ENCODE peak calls at places on chromosomes 5 and 9, in four cellular contexts. One of them, this sample, is unnamed.

GRCh38 chr9:130111805-130112204 is 58.1 kb downstream of the GPR107 start:
- DNase-seq in neuronal stem cell: no peak
- DNase-seq in T-helper 1 cell: no peak
- DNase-seq in activated T-cell treated with anti-CD3 and anti-CD28 coated beads, Interleukin-2, amount 50 U/mL, for 4 hours: no peak
- DNase-seq in this sample: no peak

GRCh38 chr5:174323878-174324281 is 278.4 kb downstream of the NSG2 start:
- DNase-seq in T-helper 1 cell: no peak
- DNase-seq in neuronal stem cell: peak
- DNase-seq in activated T-cell treated with anti-CD3 and anti-CD28 coated beads, Interleukin-2, amount 50 U/mL, for 4 hours: no peak
- DNase-seq in this sample: no peak

GRCh38 chr5:146560205-146560812 is 44.3 kb upstream of the GPR151 start:
- DNase-seq in neuronal stem cell: no peak
- DNase-seq in T-helper 1 cell: no peak
- DNase-seq in activated T-cell treated with anti-CD3 and anti-CD28 coated beads, Interleukin-2, amount 50 U/mL, for 4 hours: no peak
- DNase-seq in this sample: no peak

GRCh38 chr9:136238342-136238732 is 7.3 kb downstream of the QSOX2 start:
- DNase-seq in neuronal stem cell: no peak
- DNase-seq in T-helper 1 cell: no peak
- DNase-seq in activated T-cell treated with anti-CD3 and anti-CD28 coated beads, Interleukin-2, amount 50 U/mL, for 4 hours: no peak
- DNase-seq in this sample: no peak

GRCh38 chr5:108508976-108509375 is 127.1 kb upstream of the FBXL17 start:
- DNase-seq in neuronal stem cell: no peak
- DNase-seq in T-helper 1 cell: no peak
- DNase-seq in activated T-cell treated with anti-CD3 and anti-CD28 coated beads, Interleukin-2, amount 50 U/mL, for 4 hours: no peak
- DNase-seq in this sample: no peak

GRCh38 chr5:179270581-179271300 is 74.5 kb downstream of the ADAMTS2 start:
- DNase-seq in T-helper 1 cell: no peak
- DNase-seq in neuronal stem cell: no peak
- DNase-seq in activated T-cell treated with anti-CD3 and anti-CD28 coated beads, Interleukin-2, amount 50 U/mL, for 4 hours: no peak
- DNase-seq in this sample: no peak

GRCh38 chr5:78594946-78595921 is 53.3 kb downstream of the LHFPL2 start:
- DNase-seq in activated T-cell treated with anti-CD3 and anti-CD28 coated beads, Interleukin-2, amount 50 U/mL, for 4 hours: no peak
- DNase-seq in neuronal stem cell: no peak
- DNase-seq in T-helper 1 cell: no peak
- DNase-seq in this sample: no peak

GRCh38 chr9:135230817-135231520 is 143.5 kb downstream of the OLFM1 start:
- DNase-seq in activated T-cell treated with anti-CD3 and anti-CD28 coated beads, Interleukin-2, amount 50 U/mL, for 4 hours: no peak
- DNase-seq in neuronal stem cell: no peak
- DNase-seq in T-helper 1 cell: no peak
- DNase-seq in this sample: peak

This sample was measured in natural killer cell treated with Interleukin-12 subunit alpha and Interleukin-12 subunit beta and Interleukin-15 and Interleukin-18, amount 100 ng/mL, for 72 hours.